ENCODE peak calls at places on chromosomes 13 and 19, in seven cellular contexts. Q is cardiac fibroblast, X is foreskin fibroblast, S is choroid plexus epithelial cell, W is osteoblast, J is uterus, D is upper lobe of right lung. U is an unnamed sample.

GRCh38 chr19:34838753-34839431 is 65.9 kb upstream of the ZNF599 start:
- DNase-seq in X (no peak), S (peak; percentile 28), D (no peak), W (peak; percentile 43), J (no peak), Q (peak; percentile 17), U (no peak)

GRCh38 chr13:44432595-44432994 is 59.0 kb downstream of the SERP2 start:
- DNase-seq in X (no peak), W (no peak), Q (peak; percentile 31), D (no peak), S (no peak), J (no peak), U (no peak)

GRCh38 chr19:10180459-10180858 is 14.3 kb downstream of the DNMT1 start:
- DNase-seq in W (peak; percentile 35), Q (no peak), D (no peak), J (no peak), S (no peak), X (no peak), U (no peak)

GRCh38 chr19:32351807-32352630 is 6.6 kb downstream of the ZNF507 start:
- DNase-seq in J (no peak), S (peak; percentile 75), X (no peak), Q (peak; percentile 49), W (peak; percentile 75), D (no peak), U (no peak)

GRCh38 chr13:48443442-48444208 is 30.7 kb upstream of the LPAR6 start:
- DNase-seq in X (no peak), Q (no peak), D (no peak), W (no peak), J (no peak), S (no peak), U (no peak)

GRCh38 chr13:38386421-38386820 is 36.8 kb downstream of the UFM1 start:
- DNase-seq in Q (peak; percentile 12), S (peak; percentile 60), D (no peak), X (peak; percentile 64), J (no peak), W (no peak), U (no peak)

GRCh38 chr19:38640368-38640767 is 7.1 kb upstream of the ACTN4 start:
- DNase-seq in Q (no peak), W (no peak), J (no peak), D (no peak), S (no peak), X (no peak), U (no peak)

GRCh38 chr13:111948281-111948680 is 118.7 kb upstream of the SOX1 start:
- DNase-seq in X (no peak), S (no peak), W (no peak), D (peak; percentile 27), J (no peak), Q (no peak), U (no peak)

GRCh38 chr13:28392428-28392827 is 102.5 kb downstream of the FLT1 start:
- DNase-seq in W (no peak), J (no peak), D (no peak), X (no peak), Q (peak; percentile 63), S (peak; percentile 7), U (no peak)

GRCh38 chr13:33310245-33311038 is 24.9 kb upstream of the STARD13 start:
- DNase-seq in J (no peak), W (no peak), D (no peak), X (no peak), S (no peak), Q (no peak), U (no peak)

GRCh38 chr19:14081797-14082674 is 3.5 kb downstream of the C19orf67 start:
- DNase-seq in Q (no peak), D (peak; percentile 89), J (no peak), W (peak; percentile 96), S (peak; percentile 28), X (no peak), U (no peak)

GRCh38 chr19:51043497-51043896 is 8.7 kb upstream of the KLK12 start:
- DNase-seq in J (no peak), Q (no peak), S (no peak), X (no peak), W (peak; percentile 32), D (no peak), U (no peak)

GRCh38 chr13:101919541-101920306 is 467.2 kb downstream of the ITGBL1 start:
- DNase-seq in S (peak; percentile 61), X (no peak), Q (peak; percentile 2), D (no peak), J (no peak), W (peak; percentile 90), U (no peak)

GRCh38 chr19:5828661-5829566 is 10.6 kb downstream of the FUT6 start:
- DNase-seq in Q (peak; percentile 27), D (no peak), S (peak; percentile 36), X (no peak), W (peak; percentile 87), J (no peak), U (no peak)

GRCh38 chr19:33379151-33379829 is 5.8 kb downstream of the CEBPG start:
- DNase-seq in S (no peak), J (no peak), D (no peak), W (no peak), X (no peak), Q (no peak), U (no peak)

GRCh38 chr19:20124879-20125278 is 42.1 kb upstream of the ZNF486 start:
- DNase-seq in X (no peak), S (no peak), D (no peak), W (no peak), Q (no peak), J (no peak), U (no peak)

GRCh38 chr13:51663980-51664957 is 80.0 kb downstream of the WDFY2 start:
- DNase-seq in Q (peak; percentile 56), J (peak; percentile 25), S (no peak), X (no peak), D (no peak), W (no peak), U (no peak)

GRCh38 chr13:97640236-97640635 is 206.3 kb downstream of the RAP2A start:
- DNase-seq in X (no peak), Q (no peak), S (no peak), D (no peak), J (no peak), W (no peak), U (no peak)

GRCh38 chr13:102965802-102966201 is 100.4 kb downstream of the SLC10A2 start:
- DNase-seq in D (no peak), Q (no peak), J (no peak), W (no peak), S (no peak), X (no peak), U (no peak)

GRCh38 chr19:46515879-46516350 is 20.2 kb upstream of the PNMA8B start:
- DNase-seq in Q (peak; percentile 60), J (no peak), W (peak; percentile 92), S (peak; percentile 67), D (no peak), X (peak; percentile 23), U (no peak)

GRCh38 chr13:82797876-82798275 is 1084.4 kb downstream of the SLITRK1 start:
- DNase-seq in J (no peak), S (no peak), Q (no peak), X (no peak), D (no peak), W (no peak), U (no peak)

GRCh38 chr19:38213911-38214625 is 10.0 kb downstream of the DPF1 start:
- DNase-seq in J (no peak), D (no peak), X (peak; percentile 19), Q (peak; percentile 29), W (peak; percentile 99), S (peak; percentile 52), U (no peak)

GRCh38 chr19:18440421-18440877 is 2.5 kb upstream of the ISYNA1 start:
- DNase-seq in X (no peak), J (no peak), W (peak; percentile 90), Q (no peak), S (no peak), D (no peak), U (no peak)
- TF ChIP-seq CTCF in X (peak; percentile 9), J (peak; percentile 20), W (peak; percentile 23), Q (peak; percentile 36), S (peak; percentile 29), D (peak; percentile 17), U (no peak)

DNA sequence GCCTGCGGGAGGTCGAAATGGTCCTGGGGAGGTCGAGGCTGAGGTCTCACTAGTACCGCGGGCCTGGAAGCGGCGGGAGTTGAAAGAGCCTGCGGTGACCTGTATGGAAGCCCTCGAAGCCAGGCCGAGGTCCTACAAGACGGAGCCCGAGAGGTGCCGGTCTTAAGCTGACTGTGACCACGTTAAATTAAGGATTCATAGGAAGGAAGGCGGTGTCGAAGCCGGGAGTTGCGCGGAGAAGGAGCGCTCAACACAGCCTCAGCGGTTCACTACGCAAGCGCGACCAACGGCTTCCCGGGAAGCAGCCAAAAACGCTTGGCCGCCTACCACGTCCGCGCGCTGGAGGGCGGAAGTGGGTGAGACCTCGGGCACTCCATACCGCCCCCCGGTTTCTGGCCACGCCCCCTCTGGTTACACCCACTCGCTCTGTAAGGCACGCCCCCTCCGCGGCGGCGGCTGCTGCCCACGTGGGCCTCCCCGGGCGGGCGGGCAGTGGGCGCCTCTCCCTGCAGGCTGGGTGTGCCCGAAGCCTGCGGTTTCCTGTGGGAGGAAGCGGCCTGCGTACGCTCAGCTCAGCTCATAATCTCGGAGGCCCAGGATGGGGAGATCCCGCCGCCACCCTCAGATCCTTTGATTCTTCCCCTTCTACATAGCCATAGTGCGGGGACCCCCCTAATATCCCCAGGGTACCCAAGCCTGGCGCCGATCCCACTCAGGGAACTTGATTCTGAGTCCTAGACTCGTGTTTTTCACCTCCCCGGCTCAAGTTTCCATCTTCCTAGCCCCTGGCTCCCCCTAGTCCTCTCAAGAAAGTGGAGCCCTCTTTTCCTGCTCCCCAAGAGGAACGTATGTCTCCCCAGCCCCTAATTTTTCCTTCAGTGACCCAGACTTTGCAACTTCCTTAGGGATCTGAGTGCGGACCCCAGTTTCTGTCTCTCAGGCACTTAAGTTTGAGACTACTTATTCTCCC is 3.4 kb upstream of the EMP3 start:
- DNase-seq in S (peak; percentile 100), D (peak; percentile 100), Q (peak; percentile 100), W (peak; percentile 97), J (peak; percentile 99), X (peak; percentile 99), U (peak; percentile 93)
- TF ChIP-seq CTCF in S (no peak), D (no peak), Q (no peak), W (no peak), J (peak; percentile 1), X (no peak), U (no peak)

DNA sequence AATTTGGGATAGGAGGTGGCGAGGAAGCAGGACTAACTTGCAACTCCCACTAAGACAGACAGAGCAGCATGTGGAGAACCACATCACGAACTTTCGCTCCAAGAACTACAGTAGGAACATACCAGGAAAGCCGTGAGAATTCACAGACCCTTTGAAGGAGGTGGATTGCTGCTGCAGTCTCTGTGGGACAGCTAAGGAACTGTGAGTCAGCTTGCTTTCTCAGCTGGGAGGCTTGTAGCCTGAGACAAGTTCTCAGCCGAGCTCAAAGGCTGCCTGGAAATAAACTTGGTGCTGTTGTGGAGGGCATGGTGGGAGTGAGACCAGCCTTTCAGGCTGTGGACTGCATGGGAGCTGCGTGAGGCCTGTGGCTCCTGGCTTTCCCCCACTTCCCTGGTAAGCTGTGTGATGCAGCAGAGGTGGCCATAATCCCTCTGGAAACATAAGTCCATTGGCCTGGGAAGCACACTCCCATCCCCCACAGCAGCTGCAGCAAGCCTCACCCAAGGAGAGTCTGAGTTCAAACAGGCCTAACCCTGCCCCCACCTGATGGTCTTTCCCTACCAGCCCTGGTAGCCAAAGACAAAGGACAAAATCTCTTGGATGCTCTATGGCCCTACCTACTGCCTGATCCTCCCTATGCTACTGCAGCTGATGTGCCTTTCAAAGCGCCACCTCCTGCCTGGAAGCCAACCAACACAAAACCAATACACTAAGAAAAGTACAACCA is 441.1 kb upstream of the HTR2A start:
- DNase-seq in W (no peak), S (peak; percentile 94), D (no peak), X (peak; percentile 70), Q (peak; percentile 73), J (no peak), U (no peak)
- TF ChIP-seq CTCF in W (no peak), S (no peak), D (no peak), X (no peak), Q (no peak), J (no peak), U (no peak)

GRCh38 chr13:20891034-20891433 is 11.5 kb downstream of the XPO4 start:
- DNase-seq in D (no peak), X (no peak), J (no peak), S (no peak), W (no peak), Q (no peak), U (no peak)
- TF ChIP-seq CTCF in D (no peak), X (no peak), J (no peak), S (no peak), W (no peak), Q (no peak), U (no peak)